ENCODE peak calls at places on chromosome 21, in six cellular contexts. N is A549, Z is small intestine, D is tibial nerve, Q is lower lobe of right lung, C is kidney. R is an unnamed sample.
A peak's percentile ranks its signal among the peaks of the same experiment; 100 is the strongest.

GRCh38 chr21:44255519-44255981 is 6.1 kb downstream of the DNMT3L start:
- DNase-seq in N (no peak), Z (no peak), D (no peak), Q (peak; percentile 20), C (peak; percentile 53), R (no peak)

GRCh38 chr21:14677023-14677422 is 130.9 kb upstream of the SAMSN1 start:
- DNase-seq in N (no peak), Z (no peak), D (no peak), Q (no peak), C (no peak), R (no peak)

GRCh38 chr21:31895069-31895851 is 22.4 kb downstream of the HUNK start:
- DNase-seq in N (no peak), Z (no peak), D (no peak), Q (no peak), C (no peak), R (no peak)

GRCh38 chr21:29181799-29182470 is 51.5 kb downstream of the MAP3K7CL start:
- DNase-seq in N (peak; percentile 64), Z (peak; percentile 60), D (no peak), Q (no peak), C (no peak), R (no peak)

GRCh38 chr21:45513003-45513706 is 29.1 kb downstream of the SLC19A1 start:
- DNase-seq in N (no peak), Z (no peak), D (no peak), Q (peak; percentile 79), C (peak; percentile 71), R (no peak)

GRCh38 chr21:41928621-41929220 is 25.1 kb downstream of the C2CD2 start:
- DNase-seq in N (no peak), Z (no peak), D (no peak), Q (no peak), C (no peak), R (no peak)

GRCh38 chr21:45629046-45629981 is 14.2 kb upstream of the PCBP3 start:
- DNase-seq in N (no peak), Z (no peak), D (no peak), Q (no peak), C (no peak), R (no peak)

GRCh38 chr21:43790053-43790524 is 712 bp downstream of the RRP1 start:
- DNase-seq in N (no peak), Z (no peak), D (no peak), Q (no peak), C (no peak), R (no peak)

GRCh38 chr21:19130379-19131028 is 726.9 kb upstream of the TMPRSS15 start:
- DNase-seq in N (no peak), Z (no peak), D (no peak), Q (no peak), C (no peak), R (no peak)

GRCh38 chr21:42248783-42249597 is 30.1 kb downstream of the ABCG1 start:
- DNase-seq in N (no peak), Z (no peak), D (no peak), Q (peak; percentile 36), C (peak; percentile 28), R (no peak)

GRCh38 chr21:15005391-15005790 is 59.4 kb downstream of the NRIP1 start:
- DNase-seq in N (no peak), Z (no peak), D (no peak), Q (no peak), C (no peak), R (no peak)

GRCh38 chr21:44509539-44509938 is 30.5 kb downstream of the KRTAP10-1 start:
- DNase-seq in N (peak; percentile 39), Z (peak; percentile 82), D (no peak), Q (peak; percentile 88), C (peak; percentile 63), R (no peak)

GRCh38 chr21:23900727-23901126 is 1706.6 kb downstream of the MRPL39 start:
- DNase-seq in N (no peak), Z (no peak), D (no peak), Q (no peak), C (no peak), R (no peak)

GRCh38 chr21:43984905-43985689 is 27.0 kb upstream of the TRAPPC10 start:
- DNase-seq in N (no peak), Z (no peak), D (no peak), Q (no peak), C (peak; percentile 15), R (no peak)

DNA sequence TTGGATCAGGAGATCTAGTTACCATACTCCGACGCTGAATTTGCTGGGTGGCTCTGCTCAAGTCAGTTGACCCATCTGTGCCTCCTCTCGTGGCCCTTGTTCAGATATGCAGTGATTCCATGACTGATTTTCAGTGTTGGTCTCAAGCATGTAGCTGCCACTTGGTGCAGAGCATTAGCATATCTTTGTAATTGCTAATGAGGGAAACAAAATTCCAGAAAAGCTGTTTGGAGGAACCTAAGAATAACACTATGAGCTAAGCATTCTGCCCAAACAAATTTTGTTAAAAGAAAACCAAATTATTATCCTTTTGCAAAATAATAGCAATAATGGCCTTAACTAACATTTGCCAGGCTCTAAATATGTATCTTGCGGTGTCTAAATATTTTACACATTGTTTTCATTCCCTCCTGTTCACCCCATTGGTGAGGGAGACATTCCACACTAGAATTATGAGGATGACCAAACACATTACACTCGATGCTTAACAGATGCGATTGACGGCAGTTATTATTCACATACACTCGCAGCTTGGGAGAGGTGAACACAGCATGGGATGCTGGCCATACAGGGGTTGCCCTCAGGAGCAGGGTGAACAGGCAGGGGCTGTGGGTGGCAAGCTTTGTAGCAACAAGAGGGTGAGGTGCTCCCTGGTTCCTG is 69.1 kb downstream of the KCNJ15 start:
- DNase-seq in N (no peak), Z (no peak), D (no peak), Q (no peak), C (no peak), R (no peak)
- H3K4me1 ChIP-seq in N (peaks cover 22% of the 10 kb centered on the region), Z (no peaks in the 10 kb centered on the region), D (no peaks in the 10 kb centered on the region), Q (peaks cover 21% of the 10 kb centered on the region), C (peaks cover 8% of the 10 kb centered on the region), R (no peaks in the 10 kb centered on the region)

GRCh38 chr21:16137106-16137505 is 407.3 kb downstream of the USP25 start:
- DNase-seq in N (no peak), Z (no peak), D (no peak), Q (no peak), C (no peak), R (no peak)
- H3K4me1 ChIP-seq in N (no peaks in the 10 kb centered on the region), Z (no peaks in the 10 kb centered on the region), D (no peaks in the 10 kb centered on the region), Q (no peaks in the 10 kb centered on the region), C (no peaks in the 10 kb centered on the region), R (no peaks in the 10 kb centered on the region)

GRCh38 chr21:34340062-34340461 is 23.7 kb upstream of the KCNE2 start:
- DNase-seq in N (no peak), Z (no peak), D (no peak), Q (no peak), C (no peak), R (no peak)

GRCh38 chr21:34336245-34336644 is 27.6 kb upstream of the KCNE2 start:
- DNase-seq in N (no peak), Z (no peak), D (no peak), Q (no peak), C (no peak), R (no peak)

GRCh38 chr21:34336756-34337391 is 26.9 kb upstream of the KCNE2 start:
- DNase-seq in N (no peak), Z (peak; percentile 86), D (no peak), Q (no peak), C (peak; percentile 29), R (no peak)

GRCh38 chr21:34337741-34338140 is 26.1 kb upstream of the KCNE2 start:
- DNase-seq in N (no peak), Z (no peak), D (no peak), Q (no peak), C (peak; percentile 22), R (no peak)

DNA sequence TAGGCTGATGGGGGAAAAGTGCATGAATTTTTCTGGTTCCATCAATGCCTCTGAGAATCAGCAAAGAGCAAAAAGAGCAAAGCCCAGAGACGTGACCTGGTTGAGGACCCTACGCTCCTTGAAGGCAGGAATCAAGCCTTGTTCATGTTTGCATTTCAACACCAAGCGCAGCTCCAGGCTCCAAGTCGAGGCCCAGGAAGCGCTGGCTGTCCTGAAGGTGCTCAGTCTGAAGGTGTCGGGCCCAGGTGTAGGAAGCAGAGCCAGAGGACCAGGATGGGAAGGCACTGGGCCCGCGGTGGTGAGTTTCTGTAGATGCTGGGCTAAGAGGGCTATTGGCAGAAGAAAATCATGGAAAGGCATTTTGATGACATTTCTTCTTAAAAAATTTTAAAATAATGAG is 25.6 kb upstream of the KCNE2 start:
- DNase-seq in N (no peak), Z (no peak), D (no peak), Q (no peak), C (no peak), R (no peak)
- H3K4me1 ChIP-seq in N (no peaks in the 10 kb centered on the region), Z (no peaks in the 10 kb centered on the region), D (no peaks in the 10 kb centered on the region), Q (no peaks in the 10 kb centered on the region), C (no peaks in the 10 kb centered on the region), R (peaks cover 27% of the 10 kb centered on the region)

DNA sequence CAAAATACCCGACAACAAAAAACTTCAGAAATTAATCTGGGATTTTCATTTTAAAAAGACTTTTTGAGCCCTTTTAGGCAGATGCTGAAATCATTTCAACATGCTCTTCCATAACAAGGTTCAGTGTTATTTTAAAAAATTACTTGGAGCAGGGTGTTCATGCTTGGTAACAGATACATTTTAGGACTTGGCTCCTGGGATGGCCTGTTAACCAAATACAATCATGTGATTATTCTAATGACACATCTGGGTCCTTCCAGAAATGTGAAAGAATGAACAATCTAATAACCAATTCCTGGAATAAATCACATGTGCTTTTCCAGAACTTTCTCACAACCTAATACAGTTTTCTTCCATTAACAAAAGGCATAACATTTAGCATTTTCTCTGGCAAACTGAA is 379.8 kb upstream of the RUNX1 start:
- DNase-seq in N (no peak), Z (no peak), D (no peak), Q (no peak), C (no peak), R (no peak)
- H3K4me1 ChIP-seq in N (no peaks in the 10 kb centered on the region), Z (no peaks in the 10 kb centered on the region), D (peaks cover 7% of the 10 kb centered on the region), Q (peaks cover 16% of the 10 kb centered on the region), C (no peaks in the 10 kb centered on the region), R (peaks cover 12% of the 10 kb centered on the region)

DNA sequence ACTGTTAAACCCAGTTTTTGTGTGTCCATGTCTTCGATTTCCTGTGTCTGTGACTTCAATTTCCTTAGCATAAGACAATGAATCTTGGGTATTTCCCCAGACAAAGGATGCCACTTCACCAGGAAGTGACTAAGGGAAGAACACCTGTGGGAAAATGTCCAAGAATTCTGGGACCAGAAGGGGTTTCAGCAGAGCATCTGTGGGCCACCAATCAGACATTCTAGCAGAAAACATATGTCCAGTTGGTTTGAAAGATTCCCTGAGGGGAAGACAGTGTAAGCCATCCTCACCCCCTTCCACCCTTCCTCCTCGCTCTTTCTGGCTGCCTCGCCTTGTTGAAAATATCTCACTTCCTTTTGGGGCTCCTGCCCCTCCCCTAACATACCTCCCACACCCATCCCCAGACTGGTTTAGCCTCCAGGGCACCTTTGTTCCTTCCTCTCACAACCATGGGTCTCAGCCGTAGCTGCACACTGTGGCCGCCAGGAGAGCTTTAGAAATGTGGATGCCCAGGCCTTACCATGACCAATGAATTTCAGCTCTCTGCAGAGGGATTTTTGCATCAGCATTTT is 25.5 kb upstream of the IFNAR1 start:
- DNase-seq in N (no peak), Z (peak; percentile 21), D (no peak), Q (no peak), C (no peak), R (no peak)
- H3K4me1 ChIP-seq in N (no peaks in the 10 kb centered on the region), Z (peaks cover 4% of the 10 kb centered on the region), D (peaks cover 16% of the 10 kb centered on the region), Q (peaks cover 40% of the 10 kb centered on the region), C (peaks cover 9% of the 10 kb centered on the region), R (no peaks in the 10 kb centered on the region)

R was measured in thoracic aorta.